ENCODE peak calls at places on chromosomes 12 and 14, in seven cellular contexts. K is neuronal stem cell, M is GM23248, X is PC-3, R is astrocyte, O is mesendoderm, H is A549. L is an unnamed sample.
A peak's percentile ranks its signal among the peaks of the same experiment; 100 is the strongest.

GRCh38 chr14:69643430-69644200 is 32.2 kb downstream of the SUSD6 start:
- DNase-seq in K (no peak), M (peak; percentile 54), X (peak; percentile 99), R (peak; percentile 80), O (no peak), H (peak; percentile 80), L (no peak)

GRCh38 chr12:65526311-65526710 is 247.8 kb downstream of the MSRB3 start:
- DNase-seq in K (no peak), M (peak; percentile 75), X (peak; percentile 81), R (peak; percentile 80), O (no peak), H (no peak), L (no peak)

GRCh38 chr14:64604854-64605253 is 55.1 kb downstream of the PPP1R36 start:
- DNase-seq in K (no peak), M (no peak), X (no peak), R (peak; percentile 48), O (no peak), H (no peak), L (peak; percentile 51)

GRCh38 chr12:128549621-128550020 is 274.1 kb downstream of the SLC15A4 start:
- DNase-seq in K (no peak), M (no peak), X (no peak), R (no peak), O (no peak), H (no peak), L (peak; percentile 59)

GRCh38 chr12:101962486-101962885 is 85.1 kb downstream of the DRAM1 start:
- DNase-seq in K (no peak), M (peak; percentile 82), X (peak; percentile 27), R (no peak), O (no peak), H (no peak), L (no peak)

GRCh38 chr12:57754411-57755193 is at the start of gene MARCHF9:
- DNase-seq in K (no peak), M (no peak), X (peak; percentile 86), R (no peak), O (peak; percentile 50), H (peak; percentile 59), L (peak; percentile 94)

GRCh38 chr12:127108360-127109215 is 1158.4 kb upstream of the TMEM132C start:
- DNase-seq in K (peak; percentile 29), M (peak; percentile 86), X (peak; percentile 87), R (peak; percentile 16), O (peak; percentile 65), H (peak; percentile 71), L (peak; percentile 79)

GRCh38 chr12:127205781-127206535 is 1061.0 kb upstream of the TMEM132C start:
- DNase-seq in K (no peak), M (no peak), X (no peak), R (no peak), O (no peak), H (no peak), L (no peak)

GRCh38 chr12:112349440-112349839 is 32.8 kb downstream of the HECTD4 start:
- DNase-seq in K (no peak), M (no peak), X (no peak), R (no peak), O (no peak), H (no peak), L (no peak)

GRCh38 chr12:111093428-111094142 is 173.2 kb upstream of the MYL2 start:
- DNase-seq in K (no peak), M (no peak), X (no peak), R (no peak), O (no peak), H (no peak), L (no peak)

GRCh38 chr14:96519970-96520369 is 17.8 kb downstream of the PAPOLA start:
- DNase-seq in K (no peak), M (no peak), X (no peak), R (no peak), O (no peak), H (no peak), L (no peak)

GRCh38 chr12:78645956-78646355 is 218.6 kb upstream of the SYT1 start:
- DNase-seq in K (no peak), M (no peak), X (no peak), R (no peak), O (no peak), H (no peak), L (no peak)

GRCh38 chr12:1919284-1919683 is 832 bp upstream of the CACNA2D4 start:
- DNase-seq in K (no peak), M (no peak), X (no peak), R (no peak), O (no peak), H (no peak), L (no peak)

GRCh38 chr14:105760691-105761344 is 234.4 kb downstream of the TMEM121 start:
- DNase-seq in K (no peak), M (no peak), X (no peak), R (no peak), O (no peak), H (no peak), L (no peak)

GRCh38 chr14:96362071-96362964 is 823 bp downstream of the ATG2B start:
- DNase-seq in K (no peak), M (peak; percentile 71), X (peak; percentile 71), R (no peak), O (peak; percentile 61), H (peak; percentile 75), L (peak; percentile 94)

GRCh38 chr12:3122841-3123678 is 45.9 kb downstream of the TSPAN9 start:
- DNase-seq in K (no peak), M (peak; percentile 93), X (peak; percentile 74), R (peak; percentile 74), O (peak; percentile 39), H (no peak), L (no peak)

GRCh38 chr12:47698631-47699030 is 7.2 kb downstream of the RPAP3 start:
- DNase-seq in K (no peak), M (no peak), X (no peak), R (no peak), O (no peak), H (no peak), L (no peak)

GRCh38 chr14:76293923-76294322 is 82.0 kb upstream of the ESRRB start:
- DNase-seq in K (no peak), M (no peak), X (no peak), R (no peak), O (no peak), H (peak; percentile 4), L (no peak)

GRCh38 chr12:77995436-77996167 is 164.9 kb downstream of the NAV3 start:
- DNase-seq in K (no peak), M (peak; percentile 90), X (peak; percentile 85), R (peak; percentile 95), O (no peak), H (no peak), L (no peak)

GRCh38 chr14:31127690-31128089 is 79.9 kb downstream of the HECTD1 start:
- DNase-seq in K (no peak), M (no peak), X (no peak), R (no peak), O (peak; percentile 51), H (peak; percentile 37), L (no peak)

GRCh38 chr12:29944269-29945000 is 160.7 kb upstream of the TMTC1 start:
- DNase-seq in K (no peak), M (no peak), X (peak; percentile 17), R (no peak), O (no peak), H (no peak), L (no peak)

GRCh38 chr12:106223485-106224391 is 24.1 kb downstream of the CKAP4 start:
- DNase-seq in K (peak; percentile 75), M (peak; percentile 74), X (peak; percentile 89), R (no peak), O (peak; percentile 77), H (peak; percentile 64), L (peak; percentile 85)

GRCh38 chr12:45281994-45282393 is 66.1 kb downstream of the ANO6 start:
- DNase-seq in K (no peak), M (no peak), X (no peak), R (peak; percentile 44), O (no peak), H (no peak), L (no peak)

DNA sequence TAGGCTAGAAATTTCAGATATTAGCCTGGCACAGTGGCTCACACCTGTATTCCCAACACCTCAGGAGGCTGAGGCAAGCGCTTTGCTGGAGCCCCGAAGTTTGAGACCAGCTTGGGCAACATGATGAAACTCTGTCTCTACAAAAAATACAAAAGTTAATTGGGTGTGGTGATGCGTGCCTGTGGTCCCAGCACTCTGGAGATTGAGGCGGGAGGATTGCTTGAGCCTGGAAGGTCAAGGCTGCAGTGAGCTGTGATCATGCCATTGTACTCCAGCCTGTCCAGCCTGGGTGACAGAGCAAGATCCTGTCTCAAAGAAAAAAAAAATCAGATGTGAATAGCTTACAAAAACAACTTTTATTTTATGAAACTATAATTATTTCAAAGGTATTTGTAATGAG is 15.1 kb downstream of the FRMD6 start:
- DNase-seq in K (no peak), M (no peak), X (no peak), R (no peak), O (no peak), H (no peak), L (no peak)
- H3K4me2 ChIP-seq in K (peak overlapping the region; percentile 11), M (peak overlapping the region; percentile 48), X (no peak overlapping the region), R (peak overlapping the region; percentile 38), O (no peak overlapping the region), H (no peak overlapping the region), L (no peak overlapping the region)

GRCh38 chr14:33229269-33229924 is 290.7 kb downstream of the NPAS3 start:
- DNase-seq in K (no peak), M (peak; percentile 2), X (no peak), R (peak; percentile 16), O (no peak), H (no peak), L (no peak)

DNA sequence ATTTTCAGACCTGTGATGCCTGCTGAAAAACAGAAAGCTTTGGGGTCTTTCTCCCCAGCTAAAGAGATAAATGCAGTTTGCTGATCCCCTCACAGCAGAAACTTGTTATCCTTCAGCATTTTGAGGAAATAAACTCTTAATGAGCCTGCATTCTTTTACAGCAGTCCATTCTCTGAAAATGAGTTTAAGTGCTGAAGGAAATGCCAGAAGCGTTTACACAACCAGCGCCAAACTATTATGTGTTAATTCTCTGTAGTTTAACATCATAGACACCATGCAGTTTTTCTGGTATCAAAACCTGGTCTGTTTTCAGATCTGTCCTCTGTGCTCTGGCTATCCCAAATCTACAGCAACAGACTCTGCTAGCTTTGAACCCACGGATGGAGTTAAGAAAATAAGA is 291.3 kb downstream of the NPAS3 start:
- DNase-seq in K (no peak), M (no peak), X (no peak), R (peak; percentile 12), O (peak; percentile 60), H (no peak), L (no peak)
- H3K4me2 ChIP-seq in K (no peak overlapping the region), M (no peak overlapping the region), X (no peak overlapping the region), R (no peak overlapping the region), O (no peak overlapping the region), H (no peak overlapping the region), L (no peak overlapping the region)

GRCh38 chr12:122840580-122841513 is 5.6 kb downstream of the HIP1R start:
- DNase-seq in K (no peak), M (peak; percentile 41), X (no peak), R (no peak), O (peak; percentile 16), H (no peak), L (no peak)
- H3K4me2 ChIP-seq in K (no peak overlapping the region), M (peak overlapping the region; percentile 71), X (peak overlapping the region; percentile 67), R (peak overlapping the region; percentile 75), O (no peak overlapping the region), H (peak overlapping the region; percentile 51), L (no peak overlapping the region)

GRCh38 chr14:53391156-53391555 is 238.0 kb upstream of the DDHD1 start:
- DNase-seq in K (no peak), M (peak; percentile 87), X (peak; percentile 60), R (peak; percentile 88), O (peak; percentile 21), H (no peak), L (no peak)
- H3K4me2 ChIP-seq in K (no peak overlapping the region), M (peak overlapping the region; percentile 41), X (no peak overlapping the region), R (peak overlapping the region; percentile 62), O (no peak overlapping the region), H (no peak overlapping the region), L (no peak overlapping the region)

GRCh38 chr14:51782412-51782811 is 78.0 kb upstream of the GNG2 start:
- DNase-seq in K (no peak), M (peak; percentile 8), X (no peak), R (no peak), O (no peak), H (no peak), L (no peak)
- H3K4me2 ChIP-seq in K (no peak overlapping the region), M (no peak overlapping the region), X (no peak overlapping the region), R (no peak overlapping the region), O (no peak overlapping the region), H (no peak overlapping the region), L (no peak overlapping the region)